ENCODE peak calls at places on chromosomes 12 and 14, in ten cellular contexts. One of them, this sample, is unnamed.

GRCh38 chr14:76763362-76764041 is 2.2 kb downstream of the VASH1 start:
- DNase-seq in M059J: no peak
- DNase-seq in choroid plexus epithelial cell: no peak
- DNase-seq in neuronal stem cell: no peak
- DNase-seq in ACHN: no peak
- DNase-seq in HS-27A: no peak
- DNase-seq in naive thymus-derived CD8-positive, alpha-beta T cell: no peak
- DNase-seq in coronary artery: peak
- DNase-seq in D341Med: no peak
- DNase-seq in AG08395: no peak
- DNase-seq in this sample: no peak

GRCh38 chr14:91324606-91324950 is 80.1 kb upstream of the GPR68 start:
- DNase-seq in M059J: no peak
- DNase-seq in choroid plexus epithelial cell: no peak
- DNase-seq in neuronal stem cell: no peak
- DNase-seq in ACHN: no peak
- DNase-seq in HS-27A: no peak
- DNase-seq in naive thymus-derived CD8-positive, alpha-beta T cell: no peak
- DNase-seq in coronary artery: no peak
- DNase-seq in D341Med: peak
- DNase-seq in AG08395: no peak
- DNase-seq in this sample: no peak

GRCh38 chr12:109725321-109726105 is 11.9 kb downstream of the FAM222A start:
- DNase-seq in M059J: no peak
- DNase-seq in choroid plexus epithelial cell: no peak
- DNase-seq in neuronal stem cell: no peak
- DNase-seq in ACHN: no peak
- DNase-seq in HS-27A: no peak
- DNase-seq in naive thymus-derived CD8-positive, alpha-beta T cell: no peak
- DNase-seq in coronary artery: no peak
- DNase-seq in D341Med: no peak
- DNase-seq in AG08395: no peak
- DNase-seq in this sample: no peak

GRCh38 chr14:100586153-100586519 is 1.1 kb downstream of the BEGAIN start:
- DNase-seq in M059J: no peak
- DNase-seq in choroid plexus epithelial cell: no peak
- DNase-seq in neuronal stem cell: no peak
- DNase-seq in ACHN: no peak
- DNase-seq in HS-27A: no peak
- DNase-seq in naive thymus-derived CD8-positive, alpha-beta T cell: no peak
- DNase-seq in coronary artery: no peak
- DNase-seq in D341Med: no peak
- DNase-seq in AG08395: no peak
- DNase-seq in this sample: no peak

GRCh38 chr14:61192970-61193369 is 88.2 kb downstream of the TMEM30B start:
- DNase-seq in M059J: no peak
- DNase-seq in choroid plexus epithelial cell: no peak
- DNase-seq in neuronal stem cell: no peak
- DNase-seq in ACHN: no peak
- DNase-seq in HS-27A: no peak
- DNase-seq in naive thymus-derived CD8-positive, alpha-beta T cell: no peak
- DNase-seq in coronary artery: no peak
- DNase-seq in D341Med: no peak
- DNase-seq in AG08395: no peak
- DNase-seq in this sample: no peak

GRCh38 chr12:49909826-49910225 is 6.1 kb upstream of the FAIM2 start:
- DNase-seq in M059J: peak
- DNase-seq in choroid plexus epithelial cell: peak
- DNase-seq in neuronal stem cell: peak
- DNase-seq in ACHN: no peak
- DNase-seq in HS-27A: no peak
- DNase-seq in naive thymus-derived CD8-positive, alpha-beta T cell: no peak
- DNase-seq in coronary artery: no peak
- DNase-seq in D341Med: no peak
- DNase-seq in AG08395: no peak
- DNase-seq in this sample: no peak

GRCh38 chr12:4161718-4162117 is 111.8 kb upstream of the CCND2 start:
- DNase-seq in M059J: no peak
- DNase-seq in choroid plexus epithelial cell: no peak
- DNase-seq in neuronal stem cell: no peak
- DNase-seq in ACHN: no peak
- DNase-seq in HS-27A: no peak
- DNase-seq in naive thymus-derived CD8-positive, alpha-beta T cell: no peak
- DNase-seq in coronary artery: no peak
- DNase-seq in D341Med: no peak
- DNase-seq in AG08395: no peak
- DNase-seq in this sample: no peak

GRCh38 chr12:14952295-14952995 is 9.0 kb downstream of the ARHGDIB start:
- DNase-seq in M059J: peak
- DNase-seq in choroid plexus epithelial cell: peak
- DNase-seq in neuronal stem cell: no peak
- DNase-seq in ACHN: peak
- DNase-seq in HS-27A: no peak
- DNase-seq in naive thymus-derived CD8-positive, alpha-beta T cell: peak
- DNase-seq in coronary artery: no peak
- DNase-seq in D341Med: no peak
- DNase-seq in AG08395: peak
- DNase-seq in this sample: peak

GRCh38 chr12:51013441-51013840 is 12.7 kb downstream of the SLC11A2 start:
- DNase-seq in M059J: no peak
- DNase-seq in choroid plexus epithelial cell: no peak
- DNase-seq in neuronal stem cell: no peak
- DNase-seq in ACHN: no peak
- DNase-seq in HS-27A: no peak
- DNase-seq in naive thymus-derived CD8-positive, alpha-beta T cell: no peak
- DNase-seq in coronary artery: no peak
- DNase-seq in D341Med: no peak
- DNase-seq in AG08395: no peak
- DNase-seq in this sample: no peak

GRCh38 chr12:26789731-26790644 is 43.0 kb downstream of the ITPR2 start:
- DNase-seq in M059J: peak
- DNase-seq in choroid plexus epithelial cell: peak
- DNase-seq in neuronal stem cell: no peak
- DNase-seq in ACHN: peak
- DNase-seq in HS-27A: no peak
- DNase-seq in naive thymus-derived CD8-positive, alpha-beta T cell: no peak
- DNase-seq in coronary artery: no peak
- DNase-seq in D341Med: no peak
- DNase-seq in AG08395: peak
- DNase-seq in this sample: peak

GRCh38 chr14:22781606-22782000 is 15.1 kb downstream of the OXA1L start:
- DNase-seq in M059J: peak
- DNase-seq in choroid plexus epithelial cell: peak
- DNase-seq in neuronal stem cell: no peak
- DNase-seq in ACHN: peak
- DNase-seq in HS-27A: no peak
- DNase-seq in naive thymus-derived CD8-positive, alpha-beta T cell: no peak
- DNase-seq in coronary artery: no peak
- DNase-seq in D341Med: no peak
- DNase-seq in AG08395: peak
- DNase-seq in this sample: no peak

GRCh38 chr12:96421014-96421413 is 20.8 kb upstream of the CDK17 start:
- DNase-seq in M059J: no peak
- DNase-seq in choroid plexus epithelial cell: no peak
- DNase-seq in neuronal stem cell: no peak
- DNase-seq in ACHN: no peak
- DNase-seq in HS-27A: no peak
- DNase-seq in naive thymus-derived CD8-positive, alpha-beta T cell: peak
- DNase-seq in coronary artery: no peak
- DNase-seq in D341Med: no peak
- DNase-seq in AG08395: no peak
- DNase-seq in this sample: no peak

GRCh38 chr12:105214141-105214540 is 21.8 kb downstream of the APPL2 start:
- DNase-seq in M059J: peak
- DNase-seq in choroid plexus epithelial cell: no peak
- DNase-seq in neuronal stem cell: no peak
- DNase-seq in ACHN: no peak
- DNase-seq in HS-27A: peak
- DNase-seq in naive thymus-derived CD8-positive, alpha-beta T cell: no peak
- DNase-seq in coronary artery: no peak
- DNase-seq in D341Med: no peak
- DNase-seq in AG08395: peak
- DNase-seq in this sample: no peak

GRCh38 chr14:78747809-78748208 is 577.6 kb downstream of the NRXN3 start:
- DNase-seq in M059J: no peak
- DNase-seq in choroid plexus epithelial cell: no peak
- DNase-seq in neuronal stem cell: no peak
- DNase-seq in ACHN: no peak
- DNase-seq in HS-27A: no peak
- DNase-seq in naive thymus-derived CD8-positive, alpha-beta T cell: no peak
- DNase-seq in coronary artery: no peak
- DNase-seq in D341Med: no peak
- DNase-seq in AG08395: no peak
- DNase-seq in this sample: no peak

GRCh38 chr14:100178691-100179090 is 19.2 kb upstream of the DEGS2 start:
- DNase-seq in M059J: no peak
- DNase-seq in choroid plexus epithelial cell: no peak
- DNase-seq in neuronal stem cell: no peak
- DNase-seq in ACHN: no peak
- DNase-seq in HS-27A: no peak
- DNase-seq in naive thymus-derived CD8-positive, alpha-beta T cell: no peak
- DNase-seq in coronary artery: no peak
- DNase-seq in D341Med: no peak
- DNase-seq in AG08395: no peak
- DNase-seq in this sample: no peak

GRCh38 chr14:98198385-98198784 is 1073.6 kb downstream of the BCL11B start:
- DNase-seq in M059J: no peak
- DNase-seq in choroid plexus epithelial cell: no peak
- DNase-seq in neuronal stem cell: no peak
- DNase-seq in ACHN: no peak
- DNase-seq in HS-27A: no peak
- DNase-seq in naive thymus-derived CD8-positive, alpha-beta T cell: peak
- DNase-seq in coronary artery: no peak
- DNase-seq in D341Med: no peak
- DNase-seq in AG08395: no peak
- DNase-seq in this sample: no peak

GRCh38 chr12:27193854-27194544 is 50.1 kb upstream of the STK38L start:
- DNase-seq in M059J: peak
- DNase-seq in choroid plexus epithelial cell: peak
- DNase-seq in neuronal stem cell: no peak
- DNase-seq in ACHN: no peak
- DNase-seq in HS-27A: peak
- DNase-seq in naive thymus-derived CD8-positive, alpha-beta T cell: no peak
- DNase-seq in coronary artery: peak
- DNase-seq in D341Med: no peak
- DNase-seq in AG08395: peak
- DNase-seq in this sample: peak

GRCh38 chr14:95291859-95292542 is 27.7 kb downstream of the CLMN start:
- DNase-seq in M059J: peak
- DNase-seq in choroid plexus epithelial cell: peak
- DNase-seq in neuronal stem cell: no peak
- DNase-seq in ACHN: no peak
- DNase-seq in HS-27A: peak
- DNase-seq in naive thymus-derived CD8-positive, alpha-beta T cell: no peak
- DNase-seq in coronary artery: peak
- DNase-seq in D341Med: no peak
- DNase-seq in AG08395: no peak
- DNase-seq in this sample: peak

GRCh38 chr12:132311201-132311915 is 18.0 kb downstream of the GALNT9 start:
- DNase-seq in M059J: no peak
- DNase-seq in choroid plexus epithelial cell: no peak
- DNase-seq in neuronal stem cell: no peak
- DNase-seq in ACHN: no peak
- DNase-seq in HS-27A: no peak
- DNase-seq in naive thymus-derived CD8-positive, alpha-beta T cell: no peak
- DNase-seq in coronary artery: no peak
- DNase-seq in D341Med: no peak
- DNase-seq in AG08395: no peak
- DNase-seq in this sample: no peak

GRCh38 chr12:51851408-51852097 is 3.0 kb upstream of the FIGNL2 start:
- DNase-seq in M059J: no peak
- DNase-seq in choroid plexus epithelial cell: no peak
- DNase-seq in neuronal stem cell: no peak
- DNase-seq in ACHN: no peak
- DNase-seq in HS-27A: no peak
- DNase-seq in naive thymus-derived CD8-positive, alpha-beta T cell: no peak
- DNase-seq in coronary artery: no peak
- DNase-seq in D341Med: no peak
- DNase-seq in AG08395: no peak
- DNase-seq in this sample: no peak

GRCh38 chr14:30257946-30258661 is 300.9 kb upstream of the G2E3 start:
- DNase-seq in M059J: no peak
- DNase-seq in choroid plexus epithelial cell: no peak
- DNase-seq in neuronal stem cell: no peak
- DNase-seq in ACHN: no peak
- DNase-seq in HS-27A: no peak
- DNase-seq in naive thymus-derived CD8-positive, alpha-beta T cell: no peak
- DNase-seq in coronary artery: no peak
- DNase-seq in D341Med: no peak
- DNase-seq in AG08395: no peak
- DNase-seq in this sample: no peak

GRCh38 chr14:100732766-100733100 is 6.0 kb downstream of the DLK1 start:
- DNase-seq in M059J: no peak
- DNase-seq in choroid plexus epithelial cell: no peak
- DNase-seq in neuronal stem cell: no peak
- DNase-seq in ACHN: no peak
- DNase-seq in HS-27A: no peak
- DNase-seq in naive thymus-derived CD8-positive, alpha-beta T cell: no peak
- DNase-seq in coronary artery: no peak
- DNase-seq in D341Med: no peak
- DNase-seq in AG08395: no peak
- DNase-seq in this sample: no peak

GRCh38 chr12:91394903-91395302 is 212.3 kb upstream of the DCN start:
- DNase-seq in M059J: no peak
- DNase-seq in choroid plexus epithelial cell: no peak
- DNase-seq in neuronal stem cell: no peak
- DNase-seq in ACHN: no peak
- DNase-seq in HS-27A: no peak
- DNase-seq in naive thymus-derived CD8-positive, alpha-beta T cell: no peak
- DNase-seq in coronary artery: no peak
- DNase-seq in D341Med: no peak
- DNase-seq in AG08395: no peak
- DNase-seq in this sample: no peak

GRCh38 chr12:57127101-57127709 is 1.1 kb upstream of the LRP1 start:
- DNase-seq in M059J: peak
- DNase-seq in choroid plexus epithelial cell: no peak
- DNase-seq in neuronal stem cell: peak
- DNase-seq in ACHN: peak
- DNase-seq in HS-27A: no peak
- DNase-seq in naive thymus-derived CD8-positive, alpha-beta T cell: no peak
- DNase-seq in coronary artery: no peak
- DNase-seq in D341Med: peak
- DNase-seq in AG08395: peak
- DNase-seq in this sample: peak

GRCh38 chr12:52055781-52056711 is 4.8 kb downstream of the NR4A1 start:
- DNase-seq in M059J: no peak
- DNase-seq in choroid plexus epithelial cell: no peak
- DNase-seq in neuronal stem cell: no peak
- DNase-seq in ACHN: no peak
- DNase-seq in HS-27A: no peak
- DNase-seq in naive thymus-derived CD8-positive, alpha-beta T cell: no peak
- DNase-seq in coronary artery: peak
- DNase-seq in D341Med: no peak
- DNase-seq in AG08395: no peak
- DNase-seq in this sample: no peak

GRCh38 chr14:106872619-106873446 is 1346.5 kb downstream of the TMEM121 start:
- DNase-seq in M059J: peak
- DNase-seq in choroid plexus epithelial cell: no peak
- DNase-seq in neuronal stem cell: no peak
- DNase-seq in ACHN: peak
- DNase-seq in HS-27A: no peak
- DNase-seq in naive thymus-derived CD8-positive, alpha-beta T cell: peak
- DNase-seq in coronary artery: no peak
- DNase-seq in D341Med: peak
- DNase-seq in AG08395: no peak
- DNase-seq in this sample: peak

GRCh38 chr12:122979908-122980191 is 631 bp upstream of the ARL6IP4 start:
- DNase-seq in M059J: no peak
- DNase-seq in choroid plexus epithelial cell: peak
- DNase-seq in neuronal stem cell: no peak
- DNase-seq in ACHN: peak
- DNase-seq in HS-27A: no peak
- DNase-seq in naive thymus-derived CD8-positive, alpha-beta T cell: no peak
- DNase-seq in coronary artery: no peak
- DNase-seq in D341Med: no peak
- DNase-seq in AG08395: no peak
- DNase-seq in this sample: no peak

GRCh38 chr14:95507701-95508103 is 8.7 kb downstream of the SYNE3 start:
- DNase-seq in M059J: peak
- DNase-seq in choroid plexus epithelial cell: peak
- DNase-seq in neuronal stem cell: no peak
- DNase-seq in ACHN: peak
- DNase-seq in HS-27A: no peak
- DNase-seq in naive thymus-derived CD8-positive, alpha-beta T cell: no peak
- DNase-seq in coronary artery: no peak
- DNase-seq in D341Med: no peak
- DNase-seq in AG08395: peak
- DNase-seq in this sample: peak

This sample was measured in MG63.